ENCODE peak calls at places on chromosomes 16 and 17, in nine cellular contexts. B is retina; Y is AG10803; Z is SJSA1; O is skeletal muscle cell; M is stimulated activated naive CD8-positive, alpha-beta T cell treated with anti-CD3 and anti-CD28 coated beads, Interleukin-15, Interleukin-2, amounts not matched to agents 100 U/mL and 50 U/mL, for 24 hours; L is cardiac fibroblast; X is CD8-positive, alpha-beta memory T cell; U is NCI-H460. N is an unnamed sample.

GRCh38 chr16:30567991-30568638 is 3.4 kb downstream of the ZNF688 start:
- DNase-seq in M (peak; percentile 37), O (peak; percentile 73), B (no peak), Z (no peak), U (peak; percentile 26), L (peak; percentile 95), Y (peak; percentile 78), X (peak; percentile 26), N (peak; percentile 44)

GRCh38 chr17:39848600-39848999 is 15.5 kb downstream of the IKZF3 start:
- DNase-seq in L (no peak), O (no peak), Y (no peak), M (no peak), Z (no peak), U (no peak), X (no peak), B (no peak), N (no peak)

GRCh38 chr16:71499775-71500364 is 10.7 kb upstream of the ZNF19 start:
- DNase-seq in U (peak; percentile 50), Y (peak; percentile 61), M (peak; percentile 37), L (peak; percentile 79), Z (peak; percentile 24), X (no peak), O (no peak), B (peak; percentile 68), N (peak; percentile 28)

GRCh38 chr16:81703177-81704155 is 75.6 kb upstream of the PLCG2 start:
- DNase-seq in L (peak; percentile 90), M (no peak), X (no peak), B (no peak), U (no peak), Y (peak; percentile 92), Z (peak; percentile 64), O (peak; percentile 81), N (no peak)

GRCh38 chr17:36686123-36686669 is 84.8 kb downstream of the MRM1 start:
- DNase-seq in Y (no peak), L (no peak), B (no peak), U (no peak), X (no peak), Z (no peak), M (no peak), O (no peak), N (no peak)

GRCh38 chr16:11004351-11004750 is 60.0 kb downstream of the CLEC16A start:
- DNase-seq in Z (no peak), B (no peak), Y (peak; percentile 67), X (no peak), U (no peak), L (peak; percentile 35), M (no peak), O (no peak), N (no peak)

GRCh38 chr16:89134269-89134668 is 37.3 kb upstream of the CDH15 start:
- DNase-seq in O (no peak), X (no peak), Z (no peak), M (no peak), U (no peak), Y (no peak), L (no peak), B (no peak), N (no peak)

GRCh38 chr16:22692916-22693646 is 120.9 kb upstream of the HS3ST2 start:
- DNase-seq in M (no peak), Z (peak; percentile 41), O (no peak), L (no peak), X (no peak), U (no peak), Y (peak; percentile 70), B (no peak), N (no peak)

GRCh38 chr17:48068491-48068961 is 20.4 kb downstream of the NFE2L1 start:
- DNase-seq in Y (peak; percentile 73), X (no peak), O (no peak), L (peak; percentile 77), B (no peak), Z (no peak), U (no peak), M (no peak), N (no peak)

GRCh38 chr16:87707097-87707496 is 58.7 kb downstream of the KLHDC4 start:
- DNase-seq in Z (no peak), U (no peak), L (no peak), M (no peak), B (no peak), O (no peak), X (no peak), Y (no peak), N (no peak)

GRCh38 chr17:66522591-66523272 is 220.3 kb downstream of the PRKCA start:
- DNase-seq in M (no peak), O (no peak), L (peak; percentile 33), X (no peak), B (no peak), Y (no peak), Z (no peak), U (no peak), N (no peak)

GRCh38 chr16:3175157-3176153 is 12.5 kb upstream of the OR1F1 start:
- DNase-seq in B (no peak), M (peak; percentile 80), Y (no peak), O (no peak), L (peak; percentile 87), X (no peak), Z (peak; percentile 57), U (peak; percentile 79), N (peak; percentile 60)

GRCh38 chr16:84774810-84775209 is 45.0 kb upstream of the CRISPLD2 start:
- DNase-seq in O (peak; percentile 90), X (no peak), U (no peak), B (no peak), Y (peak; percentile 83), L (peak; percentile 96), M (no peak), Z (no peak), N (no peak)

GRCh38 chr17:50129303-50129945 is 536 bp downstream of the SAMD14 start:
- DNase-seq in M (peak; percentile 32), X (peak; percentile 31), L (peak; percentile 57), U (no peak), O (no peak), Z (no peak), B (peak; percentile 71), Y (peak; percentile 63), N (peak; percentile 35)

GRCh38 chr17:14069251-14069981 is at the start of gene COX10:
- DNase-seq in B (peak; percentile 95), Y (peak; percentile 75), O (no peak), X (peak; percentile 77), U (peak; percentile 85), Z (peak; percentile 85), L (peak; percentile 79), M (peak; percentile 92), N (peak; percentile 87)

GRCh38 chr17:4591529-4591928 is 7.2 kb downstream of the SMTNL2 start:
- DNase-seq in U (no peak), O (no peak), Z (no peak), X (no peak), L (peak; percentile 27), Y (no peak), B (no peak), M (no peak), N (no peak)

GRCh38 chr17:66957951-66958579 is 6.4 kb upstream of the CACNG4 start:
- DNase-seq in X (no peak), Y (no peak), U (no peak), M (no peak), B (peak; percentile 44), L (no peak), O (no peak), Z (no peak), N (no peak)

GRCh38 chr16:35908942-35909341 is 2449.5 kb downstream of the TP53TG3F start:
- DNase-seq in M (no peak), Y (no peak), O (no peak), U (no peak), Z (no peak), L (no peak), X (no peak), B (no peak), N (no peak)

GRCh38 chr17:49146620-49147306 is 14.2 kb downstream of the B4GALNT2 start:
- DNase-seq in Z (peak; percentile 97), X (no peak), U (peak; percentile 8), M (no peak), L (peak; percentile 100), B (no peak), O (peak; percentile 97), Y (peak; percentile 98), N (no peak)

GRCh38 chr17:46057366-46057765 is 58.3 kb downstream of the STH start:
- DNase-seq in Z (no peak), B (no peak), O (no peak), X (no peak), Y (no peak), U (no peak), M (no peak), L (peak; percentile 68), N (no peak)

GRCh38 chr17:7191571-7192270 is 12.6 kb upstream of the ASGR1 start:
- DNase-seq in L (peak; percentile 48), X (no peak), M (peak; percentile 40), B (peak; percentile 82), O (no peak), Y (no peak), Z (no peak), U (peak; percentile 18), N (no peak)

GRCh38 chr16:79299154-79299799 is 301.3 kb downstream of the MAF start:
- DNase-seq in B (peak; percentile 58), M (no peak), Z (peak; percentile 7), Y (no peak), O (no peak), U (no peak), L (no peak), X (no peak), N (no peak)

GRCh38 chr16:75109732-75110243 is 6.8 kb downstream of the LDHD start:
- DNase-seq in Y (no peak), Z (no peak), M (peak; percentile 29), O (no peak), L (no peak), X (no peak), B (no peak), U (no peak), N (no peak)

GRCh38 chr16:80318107-80318506 is 222.7 kb upstream of the DYNLRB2 start:
- DNase-seq in Y (no peak), L (no peak), B (no peak), Z (no peak), U (no peak), M (no peak), X (no peak), O (no peak), N (no peak)

GRCh38 chr16:87404764-87405625 is 12.9 kb downstream of the MAP1LC3B start:
- DNase-seq in X (no peak), Y (no peak), U (no peak), M (no peak), O (no peak), B (no peak), Z (no peak), L (no peak), N (no peak)

GRCh38 chr16:88640520-88641247 is 2.3 kb downstream of the IL17C start:
- DNase-seq in M (no peak), O (no peak), X (no peak), B (no peak), L (no peak), Z (no peak), U (no peak), Y (no peak), N (no peak)

GRCh38 chr17:65359016-65359415 is 202.4 kb downstream of the AXIN2 start:
- DNase-seq in Z (peak; percentile 87), U (no peak), O (peak; percentile 56), Y (peak; percentile 77), L (peak; percentile 88), X (no peak), B (no peak), M (peak; percentile 60), N (peak; percentile 47)

GRCh38 chr16:74580828-74581227 is 26.1 kb downstream of the GLG1 start:
- DNase-seq in L (no peak), Z (no peak), B (no peak), M (no peak), X (no peak), Y (peak; percentile 8), O (no peak), U (no peak), N (no peak)

GRCh38 chr17:44536090-44536960 is 21.0 kb upstream of the FZD2 start:
- DNase-seq in U (no peak), L (peak; percentile 43), O (no peak), B (peak; percentile 41), M (no peak), X (no peak), Z (peak; percentile 50), Y (peak; percentile 61), N (no peak)

GRCh38 chr17:1762906-1763829 is 1.3 kb downstream of the SERPINF1 start:
- DNase-seq in B (peak; percentile 78), X (no peak), Z (peak; percentile 64), U (no peak), O (peak; percentile 52), Y (peak; percentile 85), L (peak; percentile 58), M (peak; percentile 16), N (no peak)

GRCh38 chr16:75204410-75204758 is 2.6 kb downstream of the CTRB2 start:
- DNase-seq in Z (no peak), B (no peak), X (no peak), O (no peak), L (no peak), M (no peak), Y (no peak), U (no peak), N (no peak)